ENCODE peak calls at places on chromosomes 12 and 14, in ten cellular contexts. V, E, C, K, O, Z, M, N, T and D are unnamed samples.

GRCh38 chr14:34348592-34348991 is 113.4 kb downstream of the SPTSSA start:
- DNase-seq in O (no peak), Z (no peak), M (no peak), E (no peak), V (no peak), K (no peak), C (no peak), N (no peak), T (no peak), D (no peak)

GRCh38 chr12:3296409-3296701 is 194.6 kb upstream of the PRMT8 start:
- DNase-seq in M (no peak), N (no peak), V (no peak), Z (no peak), O (no peak), E (no peak), C (no peak), K (no peak), T (no peak), D (no peak)

GRCh38 chr12:116442304-116442703 is 116.9 kb upstream of the MAP1LC3B2 start:
- DNase-seq in E (no peak), V (no peak), K (no peak), N (no peak), C (no peak), O (no peak), Z (no peak), T (no peak), M (no peak), D (no peak)

GRCh38 chr12:12302976-12303375 is 36.1 kb upstream of the LRP6 start:
- DNase-seq in V (no peak), M (no peak), K (no peak), O (no peak), C (no peak), E (no peak), N (no peak), Z (no peak), T (no peak), D (no peak)

GRCh38 chr14:88632512-88632911 is 69.7 kb downstream of the ZC3H14 start:
- DNase-seq in C (no peak), V (no peak), K (no peak), T (no peak), N (no peak), Z (no peak), E (no peak), O (no peak), M (no peak), D (no peak)

GRCh38 chr12:124734224-124734788 is 129.4 kb downstream of the SCARB1 start:
- DNase-seq in M (peak), K (peak), T (no peak), E (no peak), Z (no peak), V (no peak), O (no peak), C (peak), N (no peak), D (peak)

GRCh38 chr12:62716866-62717477 is 218.0 kb downstream of the PPM1H start:
- DNase-seq in Z (no peak), M (no peak), T (no peak), C (no peak), O (no peak), V (no peak), N (no peak), K (no peak), E (peak), D (no peak)

GRCh38 chr12:75099215-75099614 is 110.4 kb downstream of the KCNC2 start:
- DNase-seq in O (no peak), T (no peak), Z (no peak), N (no peak), C (no peak), M (no peak), E (no peak), V (no peak), K (no peak), D (no peak)

GRCh38 chr12:26286186-26286585 is 90.8 kb downstream of the SSPN start:
- DNase-seq in K (no peak), E (no peak), N (no peak), O (no peak), M (no peak), V (no peak), T (no peak), C (no peak), Z (no peak), D (no peak)

GRCh38 chr14:96911499-96912130 is 114.4 kb downstream of the VRK1 start:
- DNase-seq in K (no peak), M (no peak), T (no peak), C (no peak), O (no peak), V (no peak), N (no peak), Z (no peak), E (no peak), D (no peak)

GRCh38 chr12:40907115-40907521 is 214.9 kb downstream of the CNTN1 start:
- DNase-seq in N (peak), T (no peak), E (peak), M (no peak), O (no peak), Z (no peak), K (no peak), V (no peak), C (no peak), D (no peak)

GRCh38 chr14:38000340-38000739 is 207.4 kb upstream of the SSTR1 start:
- DNase-seq in C (no peak), M (no peak), V (no peak), Z (no peak), E (no peak), K (no peak), N (no peak), O (no peak), T (no peak), D (no peak)

GRCh38 chr12:123667771-123668170 is 3.1 kb upstream of the TCTN2 start:
- DNase-seq in O (no peak), E (no peak), M (no peak), Z (no peak), V (no peak), C (no peak), T (no peak), K (no peak), N (no peak), D (no peak)

GRCh38 chr14:65137648-65138317 is 35.5 kb upstream of the MAX start:
- DNase-seq in C (peak), T (no peak), E (no peak), Z (no peak), K (no peak), V (no peak), N (no peak), O (no peak), M (no peak), D (no peak)

GRCh38 chr14:22003471-22003870 is 329.9 kb upstream of the OR4E1 start:
- DNase-seq in K (no peak), T (no peak), E (no peak), N (no peak), C (no peak), O (no peak), M (no peak), Z (no peak), V (no peak), D (no peak)

GRCh38 chr12:6266431-6267006 is 44.0 kb upstream of the PLEKHG6 start:
- DNase-seq in E (no peak), O (no peak), V (no peak), N (no peak), Z (peak), C (no peak), T (no peak), K (no peak), M (no peak), D (no peak)